ENCODE peak calls at places on chromosomes 6 and 20, in five cellular contexts. One of them, this sample, is unnamed.

GRCh38 chr6:46772754-46773153 is 20.4 kb upstream of the MEP1A start:
- DNase-seq in cardiac fibroblast: peak
- DNase-seq in kidney: no peak
- DNase-seq in BE2C: no peak
- DNase-seq in HCT116: no peak
- DNase-seq in this sample: peak

GRCh38 chr6:141347075-141347474 is 785.6 kb upstream of the GJE1 start:
- DNase-seq in cardiac fibroblast: peak
- DNase-seq in kidney: no peak
- DNase-seq in BE2C: no peak
- DNase-seq in HCT116: no peak
- DNase-seq in this sample: no peak

GRCh38 chr6:21887301-21888185 is 294.0 kb downstream of the SOX4 start:
- DNase-seq in cardiac fibroblast: peak
- DNase-seq in kidney: no peak
- DNase-seq in BE2C: no peak
- DNase-seq in HCT116: no peak
- DNase-seq in this sample: no peak

GRCh38 chr20:49356676-49357075 is 78.8 kb upstream of the ZNFX1 start:
- DNase-seq in cardiac fibroblast: no peak
- DNase-seq in kidney: no peak
- DNase-seq in BE2C: no peak
- DNase-seq in HCT116: no peak
- DNase-seq in this sample: no peak

GRCh38 chr6:32133786-32134185 is 3.7 kb upstream of the FKBPL start:
- DNase-seq in cardiac fibroblast: peak
- DNase-seq in kidney: no peak
- DNase-seq in BE2C: no peak
- DNase-seq in HCT116: no peak
- DNase-seq in this sample: no peak

GRCh38 chr6:47005486-47005885 is 36.6 kb downstream of the ADGRF1 start:
- DNase-seq in cardiac fibroblast: no peak
- DNase-seq in kidney: no peak
- DNase-seq in BE2C: no peak
- DNase-seq in HCT116: no peak
- DNase-seq in this sample: no peak

GRCh38 chr6:140253096-140253495 is 878.6 kb upstream of the CITED2 start:
- DNase-seq in cardiac fibroblast: no peak
- DNase-seq in kidney: no peak
- DNase-seq in BE2C: no peak
- DNase-seq in HCT116: no peak
- DNase-seq in this sample: no peak

GRCh38 chr20:54062812-54063280 is 7.5 kb downstream of the BCAS1 start:
- DNase-seq in cardiac fibroblast: peak
- DNase-seq in kidney: no peak
- DNase-seq in BE2C: no peak
- DNase-seq in HCT116: peak
- DNase-seq in this sample: peak

GRCh38 chr6:40386200-40386599 is 201.0 kb downstream of the LRFN2 start:
- DNase-seq in cardiac fibroblast: no peak
- DNase-seq in kidney: no peak
- DNase-seq in BE2C: no peak
- DNase-seq in HCT116: no peak
- DNase-seq in this sample: no peak

GRCh38 chr6:5113096-5113495 is 28.0 kb downstream of the PPP1R3G start:
- DNase-seq in cardiac fibroblast: no peak
- DNase-seq in kidney: no peak
- DNase-seq in BE2C: no peak
- DNase-seq in HCT116: no peak
- DNase-seq in this sample: no peak

GRCh38 chr20:41830702-41831101 is 212.5 kb upstream of the CHD6 start:
- DNase-seq in cardiac fibroblast: no peak
- DNase-seq in kidney: no peak
- DNase-seq in BE2C: no peak
- DNase-seq in HCT116: no peak
- DNase-seq in this sample: peak

DNA sequence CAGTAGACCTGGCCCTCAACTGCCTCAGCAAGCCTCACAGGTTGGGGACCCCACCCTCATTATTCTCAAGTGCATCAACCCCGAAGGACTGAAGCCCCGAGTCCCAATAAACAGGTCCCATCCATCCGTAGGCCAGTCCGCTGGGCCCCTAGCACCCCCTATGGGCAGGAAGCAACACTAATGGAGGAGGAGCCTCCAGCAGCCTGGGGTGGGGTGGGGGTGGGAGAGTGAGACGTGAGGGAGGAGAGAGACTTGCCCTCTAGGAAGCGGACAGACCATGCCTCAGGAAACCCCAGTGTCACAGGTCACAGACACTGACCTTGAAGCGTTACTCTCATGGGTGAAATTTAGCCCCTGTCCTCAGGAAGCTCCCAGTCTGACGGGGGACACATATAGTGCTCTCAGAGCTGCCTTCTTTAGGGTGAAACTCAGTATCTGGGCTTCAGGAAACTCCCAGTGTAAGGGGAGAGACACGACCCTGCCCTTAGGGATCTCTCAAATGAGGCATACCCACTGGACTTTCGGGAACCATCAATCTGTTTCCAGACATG is 125.9 kb downstream of the MRPL14 start:
- DNase-seq in cardiac fibroblast: no peak
- DNase-seq in kidney: peak
- DNase-seq in BE2C: no peak
- DNase-seq in HCT116: peak
- DNase-seq in this sample: peak
- TF ChIP-seq CTCF in cardiac fibroblast: peak
- TF ChIP-seq CTCF in kidney: no peak
- TF ChIP-seq CTCF in BE2C: peak
- TF ChIP-seq CTCF in HCT116: peak
- TF ChIP-seq CTCF in this sample: peak

DNA sequence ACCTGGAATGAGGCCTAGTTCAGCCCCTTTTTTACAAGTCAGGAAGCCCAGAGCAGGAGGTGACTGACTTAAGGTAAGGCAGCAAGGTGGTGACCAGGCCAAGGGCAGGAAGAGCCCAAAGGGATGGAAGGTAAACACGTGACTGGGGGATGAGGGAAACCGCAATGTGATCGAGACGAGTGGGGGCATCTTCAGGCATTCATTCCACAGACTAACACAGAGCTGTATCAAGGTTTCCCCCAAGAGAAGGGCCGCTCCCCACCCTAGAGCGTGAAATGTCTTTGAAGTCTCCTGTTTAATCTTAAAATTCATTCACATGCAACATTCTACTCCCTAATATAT is 76.3 kb upstream of the PIM1 start:
- DNase-seq in cardiac fibroblast: no peak
- DNase-seq in kidney: no peak
- DNase-seq in BE2C: no peak
- DNase-seq in HCT116: no peak
- DNase-seq in this sample: no peak
- H3K4me3 ChIP-seq in cardiac fibroblast: no peak
- H3K4me3 ChIP-seq in kidney: no peak
- H3K4me3 ChIP-seq in BE2C: no peak
- H3K4me3 ChIP-seq in HCT116: no peak
- H3K4me3 ChIP-seq in this sample: no peak

DNA sequence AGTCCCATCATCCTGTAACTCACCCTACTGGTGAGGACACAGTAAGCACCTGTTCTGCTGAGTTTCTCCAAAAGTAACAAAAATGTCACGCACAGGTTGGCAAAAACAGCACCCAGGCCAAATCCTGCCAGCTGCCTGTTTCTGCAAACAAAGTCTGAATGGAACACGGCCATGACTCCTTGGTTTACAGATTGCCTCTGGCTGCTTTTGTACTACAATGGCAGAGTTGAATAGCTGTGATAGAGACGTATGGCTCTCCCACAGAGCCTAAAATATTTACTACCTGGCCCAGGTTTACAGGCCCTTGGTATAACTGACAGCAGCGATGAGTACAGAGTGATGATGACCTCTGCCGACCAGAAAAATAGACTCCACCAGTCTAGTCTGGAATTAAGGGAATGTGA is 52.6 kb downstream of the CNKSR3 start:
- DNase-seq in cardiac fibroblast: no peak
- DNase-seq in kidney: no peak
- DNase-seq in BE2C: no peak
- DNase-seq in HCT116: no peak
- DNase-seq in this sample: no peak
- TF ChIP-seq CTCF in cardiac fibroblast: no peak
- TF ChIP-seq CTCF in kidney: peak
- TF ChIP-seq CTCF in BE2C: peak
- TF ChIP-seq CTCF in HCT116: no peak
- TF ChIP-seq CTCF in this sample: no peak

GRCh38 chr20:57398231-57398821 is 7.1 kb downstream of the RBM38 start:
- DNase-seq in cardiac fibroblast: no peak
- DNase-seq in kidney: peak
- DNase-seq in BE2C: no peak
- DNase-seq in HCT116: no peak
- DNase-seq in this sample: peak
- H3K4me3 ChIP-seq in cardiac fibroblast: no peak
- H3K4me3 ChIP-seq in kidney: no peak
- H3K4me3 ChIP-seq in BE2C: no peak
- H3K4me3 ChIP-seq in HCT116: no peak
- H3K4me3 ChIP-seq in this sample: peak